ENCODE peak calls at places on chromosomes 7 and 10, in ten cellular contexts. M, R, S, G, W, X, T, K, A and I are unnamed samples.

GRCh38 chr10:109588259-109588658 is 335.1 kb downstream of the XPNPEP1 start:
- DNase-seq in A (no peak), S (no peak), K (no peak), T (no peak), G (no peak), R (no peak), X (no peak), M (no peak), W (no peak), I (no peak)

GRCh38 chr7:99440195-99440594 is 1.5 kb downstream of the CPSF4 start:
- DNase-seq in A (no peak), X (no peak), R (no peak), K (no peak), W (no peak), M (no peak), T (no peak), S (peak), G (no peak), I (no peak)

GRCh38 chr7:8197994-8198698 is 63.8 kb downstream of the ICA1 start:
- DNase-seq in A (no peak), X (no peak), W (no peak), R (no peak), M (no peak), S (no peak), T (no peak), K (no peak), G (no peak), I (no peak)

GRCh38 chr10:29881336-29881751 is 178.0 kb downstream of the JCAD start:
- DNase-seq in A (no peak), G (no peak), K (no peak), X (no peak), R (no peak), S (no peak), W (no peak), M (no peak), T (no peak), I (no peak)

GRCh38 chr7:128902761-128903585 is 7.5 kb downstream of the KCP start:
- DNase-seq in W (no peak), K (peak), T (no peak), G (no peak), R (no peak), S (no peak), X (peak), A (no peak), M (no peak), I (peak)

GRCh38 chr10:15433850-15434537 is 62.9 kb upstream of the FAM171A1 start:
- DNase-seq in R (peak), A (peak), K (no peak), M (peak), S (peak), X (peak), W (peak), T (peak), G (no peak), I (no peak)

GRCh38 chr7:36762394-36762793 is 38.1 kb upstream of the AOAH start:
- DNase-seq in M (no peak), T (no peak), A (no peak), G (no peak), K (no peak), R (no peak), X (no peak), S (no peak), W (no peak), I (no peak)

GRCh38 chr10:12902135-12902572 is 99.4 kb downstream of the CCDC3 start:
- DNase-seq in W (peak), M (peak), K (peak), S (peak), R (peak), X (peak), G (no peak), T (peak), A (peak), I (no peak)

GRCh38 chr10:59945991-59946390 is 39.6 kb upstream of the CCDC6 start:
- DNase-seq in M (no peak), G (no peak), K (no peak), R (no peak), T (no peak), W (no peak), S (no peak), X (no peak), A (no peak), I (no peak)

GRCh38 chr10:110462308-110463095 is 35.2 kb upstream of the DUSP5 start:
- DNase-seq in M (no peak), X (no peak), T (no peak), K (no peak), R (no peak), S (no peak), A (no peak), W (no peak), G (no peak), I (no peak)